ENCODE peak calls at places on chromosomes 1 and 21, in six cellular contexts. A, E, M, P, R and I are unnamed samples.

GRCh38 chr1:94980049-94980908 is 53.4 kb upstream of the CNN3 start:
- DNase-seq in E (no peak), M (no peak), A (peak; percentile 52), R (no peak), P (no peak), I (no peak)

GRCh38 chr1:43225168-43225567 is 44.6 kb upstream of the TMEM125 start:
- DNase-seq in R (peak; percentile 40), A (peak; percentile 53), P (no peak), E (no peak), M (no peak), I (no peak)

GRCh38 chr21:25953196-25953595 is 217.4 kb downstream of the APP start:
- DNase-seq in P (no peak), A (no peak), M (no peak), E (no peak), R (no peak), I (no peak)

GRCh38 chr1:239858058-239858457 is 233.6 kb upstream of the FMN2 start:
- DNase-seq in M (no peak), E (no peak), R (peak; percentile 86), A (no peak), P (no peak), I (peak; percentile 19)

GRCh38 chr1:192104852-192105251 is 53.4 kb upstream of the RGS18 start:
- DNase-seq in R (peak; percentile 37), E (no peak), A (peak; percentile 13), P (no peak), M (no peak), I (no peak)

GRCh38 chr21:35372201-35372600 is 323.1 kb upstream of the RUNX1 start:
- DNase-seq in E (no peak), A (no peak), P (no peak), M (no peak), R (no peak), I (no peak)

GRCh38 chr1:172320723-172321122 is 99.8 kb upstream of the C1orf105 start:
- DNase-seq in P (no peak), A (peak; percentile 66), R (no peak), M (no peak), E (no peak), I (no peak)

GRCh38 chr1:207188901-207189300 is 84.9 kb downstream of the C4BPA start:
- DNase-seq in A (no peak), E (no peak), M (no peak), R (no peak), P (no peak), I (no peak)

GRCh38 chr1:64235133-64235532 is 31.7 kb downstream of the UBE2U start:
- DNase-seq in P (no peak), A (peak; percentile 20), R (no peak), E (no peak), M (no peak), I (no peak)

GRCh38 chr1:86913399-86913895 is 479 bp downstream of the SELENOF start:
- DNase-seq in A (peak; percentile 78), R (peak; percentile 50), P (no peak), M (no peak), E (no peak), I (peak; percentile 50)

GRCh38 chr1:201497935-201498509 is 8.9 kb downstream of the CSRP1 start:
- DNase-seq in A (peak; percentile 5), R (no peak), P (no peak), M (no peak), E (no peak), I (no peak)

GRCh38 chr1:39957299-39958020 is 2.5 kb downstream of the MFSD2A start:
- DNase-seq in P (no peak), E (no peak), A (peak; percentile 50), M (no peak), R (no peak), I (no peak)

GRCh38 chr21:44313451-44313850 is 13.6 kb downstream of the PFKL start:
- DNase-seq in M (no peak), P (no peak), R (no peak), E (no peak), A (no peak), I (no peak)

GRCh38 chr1:119371800-119372199 is 3.2 kb downstream of the HAO2 start:
- DNase-seq in M (no peak), P (no peak), E (no peak), R (no peak), A (no peak), I (peak; percentile 84)

DNA sequence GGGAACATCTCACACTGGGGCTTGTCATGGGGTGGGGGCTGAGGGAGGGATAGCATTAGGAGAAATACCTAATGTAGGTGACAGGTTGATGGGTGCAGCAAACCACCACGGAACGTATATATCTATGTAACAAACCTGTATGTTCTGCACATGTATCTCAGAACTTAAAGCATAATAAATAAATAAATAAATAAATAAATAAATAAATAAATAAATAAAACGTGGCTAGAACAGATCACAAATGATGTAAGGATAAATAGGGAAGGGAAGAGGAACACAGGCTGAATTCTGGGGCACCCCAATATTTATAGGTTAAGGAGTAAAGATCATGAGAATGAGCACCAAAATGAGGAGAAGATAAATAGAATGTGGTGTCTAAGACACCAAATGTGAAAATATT is 592.2 kb downstream of the AMY1C start:
- DNase-seq in E (no peak), M (no peak), A (no peak), R (no peak), P (no peak), I (no peak)
- H3K9me3 ChIP-seq in E (no peaks in the 10 kb centered on the region), M (no peaks in the 10 kb centered on the region), A (no peaks in the 10 kb centered on the region), R (no peaks in the 10 kb centered on the region), P (no peaks in the 10 kb centered on the region), I (no peaks in the 10 kb centered on the region)

DNA sequence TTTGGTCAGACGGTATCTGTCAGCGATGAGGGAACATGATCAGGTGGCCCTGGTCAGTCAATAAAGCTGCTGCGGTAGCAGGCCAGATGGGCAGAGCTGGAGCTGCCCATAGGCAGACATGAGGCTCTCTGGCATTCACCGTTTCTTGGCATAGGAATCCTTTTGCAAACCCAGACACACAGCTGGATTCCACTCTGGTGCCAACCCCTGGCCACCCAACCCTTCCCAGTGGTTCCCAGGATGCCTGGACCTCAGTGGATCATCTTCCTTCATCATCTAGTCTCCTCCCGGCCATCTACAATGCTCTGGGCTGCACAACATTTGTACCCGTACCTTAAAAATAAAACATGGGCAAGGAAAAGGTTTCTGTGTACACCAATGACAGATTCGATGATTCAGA is 68.3 kb upstream of the ACTRT2 start:
- DNase-seq in M (no peak), P (no peak), A (no peak), E (no peak), R (no peak), I (no peak)
- H3K9me3 ChIP-seq in M (no peaks in the 10 kb centered on the region), P (peaks cover 32% of the 10 kb centered on the region), A (no peaks in the 10 kb centered on the region), E (no peaks in the 10 kb centered on the region), R (no peaks in the 10 kb centered on the region), I (peaks cover 3% of the 10 kb centered on the region)

DNA sequence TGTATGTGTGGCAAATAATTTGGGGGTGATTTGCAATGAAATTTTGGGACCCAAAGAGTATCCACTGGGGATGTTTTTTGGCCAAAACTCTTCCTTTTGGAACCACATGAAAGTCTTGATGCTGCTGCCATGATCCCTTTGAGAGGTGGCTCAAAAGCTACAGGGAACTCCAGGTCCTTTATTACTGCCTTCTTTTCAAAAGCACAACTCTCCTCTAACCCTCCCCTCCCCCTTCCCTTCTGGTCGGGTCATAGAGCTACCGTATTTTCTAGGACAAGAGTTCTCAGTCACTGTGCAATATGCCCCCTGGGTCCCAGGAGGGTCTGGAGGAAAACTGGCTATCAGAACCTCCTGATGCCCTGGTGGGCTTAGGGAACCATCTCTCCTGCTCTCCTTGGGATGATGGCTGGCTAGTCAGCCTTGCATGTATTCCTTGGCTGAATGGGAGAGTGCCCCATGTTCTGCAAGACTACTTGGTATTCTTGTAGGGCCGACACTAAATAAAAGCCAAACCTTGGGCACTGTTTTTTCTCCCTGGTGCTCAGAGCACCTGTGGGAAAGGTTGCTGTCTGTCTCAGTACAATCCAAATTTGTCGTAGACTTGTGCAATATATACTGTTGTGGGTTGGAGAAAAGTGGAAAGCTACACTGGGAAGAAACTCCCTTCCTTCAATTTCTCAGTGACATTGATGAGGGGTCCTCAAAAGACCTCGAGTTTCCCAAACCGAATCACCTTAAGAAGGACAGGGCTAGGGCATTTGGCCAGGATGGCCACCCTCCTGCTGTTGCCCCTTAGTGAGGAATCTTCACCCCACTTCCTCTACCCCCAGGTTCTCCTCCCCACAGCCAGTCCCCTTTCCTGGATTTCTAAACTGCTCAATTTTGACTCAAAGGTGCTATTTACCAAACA is 3.1 kb downstream of the BTG2 start:
- DNase-seq in R (no peak), M (no peak), E (no peak), P (no peak), A (no peak), I (peak; percentile 59)
- H3K9me3 ChIP-seq in R (no peaks in the 10 kb centered on the region), M (no peaks in the 10 kb centered on the region), E (no peaks in the 10 kb centered on the region), P (no peaks in the 10 kb centered on the region), A (no peaks in the 10 kb centered on the region), I (no peaks in the 10 kb centered on the region)

GRCh38 chr21:37531402-37532042 is 164.9 kb downstream of the DYRK1A start:
- DNase-seq in E (peak; percentile 42), M (peak; percentile 89), R (no peak), P (no peak), A (peak; percentile 8), I (no peak)

GRCh38 chr21:37528150-37528937 is 161.8 kb downstream of the DYRK1A start:
- DNase-seq in A (no peak), R (no peak), P (no peak), M (no peak), E (no peak), I (no peak)

GRCh38 chr21:37532868-37533780 is 166.6 kb downstream of the DYRK1A start:
- DNase-seq in M (peak; percentile 71), P (no peak), E (no peak), A (peak; percentile 23), R (peak; percentile 82), I (no peak)

GRCh38 chr21:37529649-37530048 is 163.1 kb downstream of the DYRK1A start:
- DNase-seq in M (no peak), E (no peak), A (no peak), P (no peak), R (no peak), I (no peak)

GRCh38 chr21:37530901-37531351 is 164.4 kb downstream of the DYRK1A start:
- DNase-seq in E (no peak), P (no peak), A (no peak), R (no peak), M (no peak), I (no peak)
- H3K9me3 ChIP-seq in E (no peaks in the 10 kb centered on the region), P (peaks cover 15% of the 10 kb centered on the region), A (no peaks in the 10 kb centered on the region), R (no peaks in the 10 kb centered on the region), M (no peaks in the 10 kb centered on the region), I (no peaks in the 10 kb centered on the region)

DNA sequence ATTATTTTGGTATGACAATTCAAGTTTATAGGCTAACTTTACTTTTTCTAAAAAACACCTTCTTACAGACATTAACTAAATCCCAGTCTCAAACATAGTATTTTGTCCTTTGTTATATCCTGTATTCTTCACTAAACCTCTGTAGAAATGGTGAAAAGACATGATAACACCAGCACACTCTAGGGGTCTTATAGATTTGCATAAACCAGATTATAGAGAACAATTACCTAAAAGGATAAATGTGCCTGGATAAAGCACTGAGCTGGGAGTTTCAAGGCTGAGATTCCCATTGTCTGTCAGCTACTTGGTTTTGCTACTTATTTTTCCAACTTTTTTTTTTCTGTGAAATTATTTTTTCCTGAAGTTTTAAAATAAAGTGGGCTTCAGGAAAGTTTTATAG is 1288.6 kb upstream of the TMPRSS15 start:
- DNase-seq in R (no peak), E (no peak), M (no peak), P (no peak), A (no peak), I (peak; percentile 90)
- H3K9me3 ChIP-seq in R (no peaks in the 10 kb centered on the region), E (no peaks in the 10 kb centered on the region), M (no peaks in the 10 kb centered on the region), P (no peaks in the 10 kb centered on the region), A (no peaks in the 10 kb centered on the region), I (no peaks in the 10 kb centered on the region)